ENCODE peak calls at places on chromosomes 3 and 15, in four cellular contexts. One of them, this sample, is unnamed.

GRCh38 chr3:37811625-37812356 is 49.9 kb upstream of the CTDSPL start:
- DNase-seq in GM12878: no peak
- DNase-seq in HepG2: no peak
- DNase-seq in A549: no peak
- DNase-seq in this sample: no peak

GRCh38 chr3:146374146-146374545 is 95.2 kb downstream of the PLSCR2 start:
- DNase-seq in GM12878: no peak
- DNase-seq in A549: no peak
- DNase-seq in HepG2: no peak
- DNase-seq in this sample: no peak

GRCh38 chr3:51024765-51025681 is 350.3 kb downstream of the DOCK3 start:
- DNase-seq in GM12878: no peak
- DNase-seq in A549: no peak
- DNase-seq in HepG2: no peak
- DNase-seq in this sample: no peak

GRCh38 chr3:56775356-56775914 is 26.3 kb downstream of the ARHGEF3 start:
- DNase-seq in GM12878: no peak
- DNase-seq in HepG2: no peak
- DNase-seq in A549: no peak
- DNase-seq in this sample: no peak

GRCh38 chr3:60081381-60082095 is 1031.7 kb upstream of the CFAP20DC start:
- DNase-seq in GM12878: peak
- DNase-seq in HepG2: no peak
- DNase-seq in A549: no peak
- DNase-seq in this sample: no peak

GRCh38 chr3:71973337-71974030 is 188.5 kb upstream of the PROK2 start:
- DNase-seq in HepG2: no peak
- DNase-seq in GM12878: no peak
- DNase-seq in A549: no peak
- DNase-seq in this sample: no peak

GRCh38 chr3:157030712-157031111 is 129.2 kb downstream of the CCNL1 start:
- DNase-seq in A549: no peak
- DNase-seq in GM12878: no peak
- DNase-seq in HepG2: no peak
- DNase-seq in this sample: no peak

GRCh38 chr3:154765241-154765640 is 314.9 kb upstream of the MME start:
- DNase-seq in A549: no peak
- DNase-seq in GM12878: no peak
- DNase-seq in HepG2: no peak
- DNase-seq in this sample: no peak

GRCh38 chr15:74385442-74386132 is 18.1 kb upstream of the CYP11A1 start:
- DNase-seq in A549: no peak
- DNase-seq in HepG2: no peak
- DNase-seq in GM12878: no peak
- DNase-seq in this sample: no peak

GRCh38 chr3:183354325-183354831 is 74.0 kb downstream of the MCF2L2 start:
- DNase-seq in A549: no peak
- DNase-seq in HepG2: no peak
- DNase-seq in GM12878: no peak
- DNase-seq in this sample: no peak

GRCh38 chr15:65189102-65189740 is 4.1 kb upstream of the CLPX start:
- DNase-seq in HepG2: peak
- DNase-seq in GM12878: no peak
- DNase-seq in A549: peak
- DNase-seq in this sample: peak
- TF ChIP-seq PBX3 in HepG2: no peak
- TF ChIP-seq PBX3 in GM12878: no peak
- TF ChIP-seq PBX3 in A549: no peak
- TF ChIP-seq PBX3 in this sample: no peak

DNA sequence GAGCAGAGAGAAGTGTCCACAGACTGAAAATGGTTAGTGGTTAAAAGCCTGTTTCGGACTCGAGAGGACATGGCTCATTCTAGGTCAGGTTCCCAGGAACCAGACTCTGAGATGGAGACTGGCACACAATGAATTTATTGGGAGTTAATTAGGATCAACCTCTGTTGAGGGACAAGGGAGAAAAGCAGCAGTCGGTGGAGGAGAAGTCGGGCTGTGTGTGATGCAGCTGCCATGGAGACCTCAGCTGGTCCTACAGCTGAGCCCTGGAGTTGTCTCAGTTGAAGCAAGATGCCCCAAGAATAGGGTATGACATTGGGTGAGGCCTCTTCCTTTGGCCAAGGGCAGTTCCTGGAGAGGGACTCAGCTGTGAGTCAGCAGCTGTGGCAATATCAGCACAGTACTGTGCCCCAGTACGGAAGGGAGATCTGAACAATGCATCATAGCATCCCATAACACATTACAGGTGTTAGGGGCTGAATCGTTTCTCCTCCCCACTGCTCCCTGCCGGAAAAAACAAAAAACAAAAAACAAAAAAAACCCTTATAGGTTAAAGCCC is 105.4 kb downstream of the ABHD5 start:
- DNase-seq in GM12878: no peak
- DNase-seq in HepG2: no peak
- DNase-seq in A549: no peak
- DNase-seq in this sample: no peak
- TF ChIP-seq PBX3 in GM12878: no peak
- TF ChIP-seq PBX3 in HepG2: no peak
- TF ChIP-seq PBX3 in A549: no peak
- TF ChIP-seq PBX3 in this sample: no peak

GRCh38 chr3:195003006-195003892 is 267.7 kb downstream of the XXYLT1 start:
- DNase-seq in HepG2: no peak
- DNase-seq in A549: no peak
- DNase-seq in GM12878: no peak
- DNase-seq in this sample: no peak
- TF ChIP-seq PBX3 in HepG2: no peak
- TF ChIP-seq PBX3 in A549: no peak
- TF ChIP-seq PBX3 in GM12878: no peak
- TF ChIP-seq PBX3 in this sample: no peak

GRCh38 chr15:56776839-56777238 is 43.5 kb upstream of the ZNF280D start:
- DNase-seq in GM12878: no peak
- DNase-seq in A549: no peak
- DNase-seq in HepG2: no peak
- DNase-seq in this sample: no peak

GRCh38 chr15:56775632-56776031 is 42.3 kb upstream of the ZNF280D start:
- DNase-seq in A549: no peak
- DNase-seq in GM12878: no peak
- DNase-seq in HepG2: no peak
- DNase-seq in this sample: no peak

GRCh38 chr15:56781666-56782065 is 48.4 kb upstream of the ZNF280D start:
- DNase-seq in A549: no peak
- DNase-seq in HepG2: no peak
- DNase-seq in GM12878: no peak
- DNase-seq in this sample: no peak

GRCh38 chr15:56782306-56782705 is 49.0 kb upstream of the ZNF280D start:
- DNase-seq in A549: no peak
- DNase-seq in GM12878: no peak
- DNase-seq in HepG2: no peak
- DNase-seq in this sample: no peak

DNA sequence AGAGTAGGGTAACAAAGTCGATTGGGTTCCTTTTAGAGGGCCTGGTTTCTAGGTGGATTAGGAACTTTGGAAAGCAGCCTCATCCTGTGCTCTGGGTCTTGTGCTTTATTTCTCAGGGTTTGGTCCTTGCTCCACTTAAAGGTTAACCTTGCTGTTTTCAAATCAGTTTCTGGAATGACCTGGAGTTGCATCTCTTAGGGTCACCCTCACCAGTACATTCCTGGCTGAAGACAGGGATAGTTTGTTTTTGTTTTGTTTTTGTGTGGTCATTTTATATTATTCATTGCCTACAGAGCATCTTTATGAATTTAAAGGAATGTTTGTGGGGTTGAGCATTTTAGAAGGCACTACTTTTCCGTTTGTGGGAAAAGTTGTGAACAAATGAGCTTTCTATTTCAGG is 45.5 kb upstream of the ZNF280D start:
- DNase-seq in GM12878: no peak
- DNase-seq in HepG2: no peak
- DNase-seq in A549: no peak
- DNase-seq in this sample: no peak
- TF ChIP-seq PBX3 in GM12878: no peak
- TF ChIP-seq PBX3 in HepG2: no peak
- TF ChIP-seq PBX3 in A549: no peak
- TF ChIP-seq PBX3 in this sample: no peak

DNA sequence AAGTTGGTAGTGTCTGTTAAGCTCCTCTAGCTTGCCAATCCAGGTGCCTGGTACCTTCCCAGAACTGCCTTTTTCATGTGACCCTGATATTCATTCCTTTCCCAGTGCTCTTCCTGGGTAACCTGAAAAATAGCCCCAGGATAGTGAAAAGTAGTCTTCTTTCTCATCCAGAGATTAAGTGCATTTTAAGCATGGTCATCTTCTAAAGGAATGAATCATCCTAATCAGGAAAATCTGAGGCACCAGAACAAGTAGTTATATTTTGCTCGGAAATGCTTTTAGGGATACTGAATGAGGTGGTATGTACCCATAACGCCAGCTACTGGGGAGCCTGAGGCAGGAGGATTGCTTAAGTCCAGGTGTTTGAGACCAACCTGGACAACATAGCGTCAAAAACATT is 23.1 kb upstream of the PDCD6IP start:
- DNase-seq in A549: no peak
- DNase-seq in HepG2: no peak
- DNase-seq in GM12878: no peak
- DNase-seq in this sample: no peak
- TF ChIP-seq PBX3 in A549: no peak
- TF ChIP-seq PBX3 in HepG2: no peak
- TF ChIP-seq PBX3 in GM12878: no peak
- TF ChIP-seq PBX3 in this sample: no peak

GRCh38 chr3:99940350-99940749 is 122.7 kb downstream of the CMSS1 start:
- DNase-seq in HepG2: no peak
- DNase-seq in A549: no peak
- DNase-seq in GM12878: no peak
- DNase-seq in this sample: no peak

GRCh38 chr3:99947356-99947755 is 129.7 kb downstream of the CMSS1 start:
- DNase-seq in GM12878: no peak
- DNase-seq in A549: no peak
- DNase-seq in HepG2: no peak
- DNase-seq in this sample: no peak

GRCh38 chr3:99941211-99941610 is 123.5 kb downstream of the CMSS1 start:
- DNase-seq in HepG2: no peak
- DNase-seq in GM12878: no peak
- DNase-seq in A549: no peak
- DNase-seq in this sample: no peak

GRCh38 chr3:99945328-99945995 is 127.8 kb downstream of the CMSS1 start:
- DNase-seq in GM12878: no peak
- DNase-seq in A549: no peak
- DNase-seq in HepG2: no peak
- DNase-seq in this sample: no peak

GRCh38 chr3:99943931-99944761 is 126.5 kb downstream of the CMSS1 start:
- DNase-seq in A549: no peak
- DNase-seq in HepG2: no peak
- DNase-seq in GM12878: no peak
- DNase-seq in this sample: no peak
- TF ChIP-seq PBX3 in A549: no peak
- TF ChIP-seq PBX3 in HepG2: no peak
- TF ChIP-seq PBX3 in GM12878: no peak
- TF ChIP-seq PBX3 in this sample: no peak

GRCh38 chr15:29454506-29454905 is 184.9 kb upstream of the NSMCE3 start:
- DNase-seq in A549: no peak
- DNase-seq in GM12878: no peak
- DNase-seq in HepG2: no peak
- DNase-seq in this sample: no peak
- TF ChIP-seq PBX3 in A549: no peak
- TF ChIP-seq PBX3 in GM12878: no peak
- TF ChIP-seq PBX3 in HepG2: no peak
- TF ChIP-seq PBX3 in this sample: no peak

DNA sequence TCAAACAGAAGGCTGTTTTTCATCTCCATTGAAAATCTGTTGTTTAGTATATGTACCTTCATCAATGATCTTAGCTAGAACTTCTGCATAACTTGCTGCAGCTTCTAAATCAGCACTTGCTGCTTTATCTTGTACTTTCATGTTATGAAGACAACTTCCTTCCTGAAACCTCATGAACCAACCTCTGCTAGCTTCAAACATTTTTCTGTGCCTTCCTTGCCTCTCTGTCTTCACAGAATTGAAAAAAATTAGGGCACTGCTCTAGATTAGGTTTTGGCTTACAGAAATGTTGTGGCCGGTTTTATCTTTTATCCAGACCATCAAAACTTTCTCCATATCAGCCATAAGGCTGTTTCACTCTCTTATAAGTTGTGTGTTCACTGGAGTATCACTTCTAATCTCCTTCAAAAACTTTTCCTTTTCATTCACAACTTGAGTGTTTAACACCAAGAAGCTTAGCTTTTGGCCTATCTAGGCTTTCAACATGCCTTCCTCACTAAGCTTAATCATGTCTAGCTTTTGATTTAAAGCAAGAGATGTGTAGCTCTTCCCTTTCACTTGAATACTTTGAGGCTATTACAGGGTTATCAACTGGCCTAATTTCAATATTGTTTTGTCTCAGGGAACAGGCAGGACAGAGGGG is 78.6 kb downstream of the IGSF11 start:
- DNase-seq in A549: no peak
- DNase-seq in HepG2: no peak
- DNase-seq in GM12878: no peak
- DNase-seq in this sample: no peak
- TF ChIP-seq PBX3 in A549: no peak
- TF ChIP-seq PBX3 in HepG2: no peak
- TF ChIP-seq PBX3 in GM12878: no peak
- TF ChIP-seq PBX3 in this sample: no peak